ENCODE peak calls at places on chromosomes 11 and 22, in eight cellular contexts. X is upper lobe of left lung, S is testis, U is ovary, R is esophagus squamous epithelium, E is IMR-90, G is sigmoid colon, D is A549. A is an unnamed sample.

GRCh38 chr11:2384723-2385041 is 7.6 kb downstream of the CD81 start:
- DNase-seq in G (no peak), R (no peak), D (no peak), X (no peak), U (no peak), S (no peak), E (no peak), A (no peak)

GRCh38 chr11:102615077-102615893 is 9.8 kb downstream of the MMP20 start:
- DNase-seq in X (no peak), G (no peak), E (no peak), D (no peak), R (no peak), U (no peak), S (no peak), A (no peak)

GRCh38 chr11:134630896-134631295 is 218.9 kb upstream of the B3GAT1 start:
- DNase-seq in G (no peak), R (no peak), U (no peak), X (no peak), E (no peak), D (no peak), S (no peak), A (no peak)

GRCh38 chr11:69918231-69918937 is 99.2 kb upstream of the FGF3 start:
- DNase-seq in X (peak), R (no peak), U (no peak), E (no peak), G (peak), S (no peak), D (no peak), A (no peak)

GRCh38 chr11:128494418-128495332 is 92.7 kb downstream of the ETS1 start:
- DNase-seq in G (no peak), S (no peak), X (no peak), U (no peak), R (no peak), E (no peak), D (no peak), A (no peak)

GRCh38 chr11:116689413-116690127 is 83.2 kb downstream of the BUD13 start:
- DNase-seq in D (no peak), G (peak), X (no peak), E (no peak), S (no peak), R (no peak), U (no peak), A (peak)

GRCh38 chr11:2507212-2507901 is 62.5 kb downstream of the KCNQ1 start:
- DNase-seq in U (no peak), D (no peak), E (no peak), R (no peak), G (peak), X (peak), S (no peak), A (no peak)

GRCh38 chr11:77071671-77072605 is 5.2 kb downstream of the CAPN5 start:
- DNase-seq in G (peak), U (peak), S (no peak), E (peak), R (no peak), X (no peak), D (no peak), A (peak)

GRCh38 chr11:131504199-131504949 is 134.0 kb downstream of the NTM start:
- DNase-seq in E (no peak), U (no peak), X (no peak), D (peak), G (no peak), R (no peak), S (peak), A (no peak)

GRCh38 chr11:109267293-109268095 is 154.5 kb upstream of the C11orf87 start:
- DNase-seq in E (no peak), U (no peak), D (no peak), R (no peak), X (no peak), S (no peak), G (no peak), A (no peak)

GRCh38 chr22:26514419-26515161 is 2.3 kb upstream of the TFIP11 start:
- DNase-seq in D (no peak), G (no peak), X (no peak), E (no peak), R (no peak), U (no peak), S (no peak), A (no peak)

GRCh38 chr11:134856371-134856971 is 444.4 kb upstream of the B3GAT1 start:
- DNase-seq in E (no peak), R (no peak), X (peak), U (no peak), G (no peak), S (no peak), D (no peak), A (no peak)

GRCh38 chr11:65574963-65575567 is 788 bp upstream of the EHBP1L1 start:
- DNase-seq in X (peak), D (no peak), G (peak), S (no peak), U (no peak), R (no peak), E (no peak), A (no peak)

GRCh38 chr11:65577756-65578109 is 1.9 kb downstream of the EHBP1L1 start:
- DNase-seq in X (peak), S (no peak), U (no peak), D (no peak), E (no peak), R (no peak), G (peak), A (no peak)

GRCh38 chr11:65576867-65577755 is 1.3 kb downstream of the EHBP1L1 start:
- DNase-seq in U (no peak), D (peak), R (no peak), E (peak), X (peak), G (peak), S (no peak), A (no peak)

GRCh38 chr11:65575568-65576231 is at the start of gene EHBP1L1:
- DNase-seq in S (peak), E (peak), U (peak), D (peak), G (peak), X (peak), R (no peak), A (no peak)

GRCh38 chr11:65576232-65576866 is 496 bp downstream of the EHBP1L1 start:
- DNase-seq in D (no peak), R (no peak), S (no peak), E (no peak), X (no peak), G (peak), U (peak), A (no peak)
- TF ChIP-seq POLR2A in D (no peak), R (no peak), S (no peak), E (peak), X (no peak), G (no peak), U (no peak), A (no peak)

DNA sequence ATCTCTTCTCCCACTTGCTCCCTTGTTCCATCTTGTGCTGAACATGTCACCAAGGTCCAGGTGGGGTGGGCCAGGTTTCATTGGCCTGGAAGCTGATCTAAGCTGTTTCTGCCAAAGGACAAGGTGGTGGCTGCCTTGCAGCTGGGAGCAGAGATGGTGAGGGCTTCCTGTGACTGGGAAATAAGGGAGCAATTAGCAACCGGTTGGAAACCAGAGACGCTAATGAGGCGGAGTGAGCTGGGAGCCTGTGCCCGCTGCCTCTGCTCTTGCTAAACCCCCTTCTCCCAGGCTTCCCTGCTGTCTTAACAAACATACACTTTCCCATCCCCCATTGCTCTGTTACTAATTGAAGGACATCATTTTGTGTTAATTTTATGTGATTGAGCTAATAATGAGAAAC is 121.8 kb downstream of the INSC start:
- DNase-seq in D (no peak), X (no peak), E (no peak), G (no peak), U (no peak), S (no peak), R (no peak), A (no peak)
- H3K4me3 ChIP-seq in D (no peak), X (no peak), E (no peak), G (no peak), U (no peak), S (no peak), R (no peak), A (no peak)

DNA sequence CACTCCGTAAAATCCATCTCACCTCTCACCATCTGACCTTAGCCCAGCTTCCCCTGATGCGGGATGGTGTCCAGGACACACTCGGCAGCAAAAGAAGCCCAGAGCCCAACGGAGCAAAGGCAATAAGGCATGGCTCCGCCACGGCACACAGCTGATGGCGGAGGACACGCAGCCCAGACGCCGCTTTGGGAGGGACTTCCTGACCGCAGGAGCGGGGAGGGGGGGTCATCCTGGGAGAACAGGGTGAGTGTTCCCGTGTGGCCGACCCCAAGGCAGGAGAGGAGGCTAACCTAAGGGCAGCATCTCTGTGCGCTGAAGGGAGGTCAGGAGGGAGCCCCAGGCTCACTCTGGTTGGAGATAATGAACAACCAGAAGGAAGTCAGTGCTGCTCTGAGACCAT is 71.3 kb downstream of the TRMU start:
- DNase-seq in U (no peak), X (peak), R (no peak), S (no peak), D (no peak), G (no peak), E (no peak), A (no peak)
- TF ChIP-seq CTCF in U (no peak), X (no peak), R (no peak), S (no peak), D (no peak), G (no peak), E (no peak), A (no peak)

DNA sequence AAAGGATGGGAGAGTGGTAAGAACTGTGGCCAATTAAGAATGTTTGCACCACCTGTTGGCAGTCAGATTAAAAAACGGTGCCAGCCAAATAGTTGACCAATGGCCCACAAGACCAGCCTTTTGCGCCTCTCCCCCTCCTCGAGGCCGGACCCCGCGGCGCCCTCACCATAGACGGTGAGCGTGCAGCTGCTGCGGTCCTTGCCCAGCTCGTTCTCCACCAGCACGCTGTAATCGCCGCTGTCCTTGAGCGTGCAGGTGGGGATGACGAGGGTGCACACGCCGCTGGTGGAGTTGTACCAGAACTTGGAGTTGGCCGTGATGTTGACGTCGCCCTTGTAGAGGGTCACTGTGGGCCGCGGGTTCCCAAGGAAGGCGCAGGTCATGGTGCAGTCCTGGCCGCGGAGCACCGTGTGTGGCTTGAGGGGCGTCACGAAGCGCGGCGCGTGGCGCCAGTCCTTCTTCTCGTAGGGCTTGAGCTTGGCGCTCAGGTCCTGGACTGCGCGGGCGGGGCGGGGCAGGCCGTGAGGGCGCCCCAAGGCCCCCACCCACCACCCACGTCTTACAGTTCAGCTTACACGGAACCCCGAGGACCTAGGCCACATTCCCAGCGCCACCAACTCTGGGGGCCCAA is 7.2 kb downstream of the TMEM86A start:
- DNase-seq in D (no peak), X (peak), R (no peak), E (no peak), U (peak), S (peak), G (peak), A (no peak)
- TF ChIP-seq POLR2A in D (no peak), X (peak), R (no peak), E (no peak), U (no peak), S (no peak), G (no peak), A (no peak)

GRCh38 chr11:64244966-64245365 is 1.8 kb downstream of the PPP1R14B start:
- DNase-seq in D (no peak), E (no peak), U (no peak), X (peak), R (no peak), S (no peak), G (no peak), A (no peak)
- H3K4me3 ChIP-seq in D (peak), E (peak), U (no peak), X (peak), R (peak), S (no peak), G (peak), A (peak)

A was measured in lower leg skin.